ENCODE peak calls at places on chromosome 2, in seven cellular contexts. P is Peyer's patch, O is spleen, S is ovary, K is vagina, U is K562, N is IMR-90. F is an unnamed sample. For H3K27me3, the result is how much of the 10 kb centered on the place peaks cover.

GRCh38 chr2:124753842-124754241 is 728.8 kb downstream of the CNTNAP5 start:
- DNase-seq in K (no peak), P (no peak), O (no peak), S (no peak), N (no peak), U (no peak), F (no peak)

GRCh38 chr2:203623104-203623503 is 83.3 kb upstream of the CD28 start:
- DNase-seq in U (no peak), P (no peak), S (no peak), N (peak), K (no peak), O (no peak), F (no peak)

GRCh38 chr2:229980440-229981184 is 58.3 kb downstream of the FBXO36 start:
- DNase-seq in K (no peak), S (peak), P (no peak), O (peak), N (peak), U (peak), F (no peak)

GRCh38 chr2:68225119-68225632 is 27.2 kb downstream of the PPP3R1 start:
- DNase-seq in K (no peak), U (peak), S (no peak), O (no peak), P (no peak), N (peak), F (no peak)

GRCh38 chr2:116142828-116143227 is 1671.7 kb upstream of the DDX18 start:
- DNase-seq in S (no peak), N (no peak), U (no peak), O (no peak), P (no peak), K (no peak), F (no peak)

GRCh38 chr2:67037655-67038054 is 359.5 kb upstream of the ETAA1 start:
- DNase-seq in U (no peak), K (no peak), P (no peak), S (no peak), O (no peak), N (no peak), F (no peak)

GRCh38 chr2:135585586-135585985 is 54.3 kb downstream of the R3HDM1 start:
- DNase-seq in S (no peak), P (no peak), U (no peak), O (no peak), N (peak), K (no peak), F (no peak)

GRCh38 chr2:29733945-29734344 is 187.4 kb downstream of the ALK start:
- DNase-seq in P (no peak), N (no peak), S (no peak), O (no peak), U (no peak), K (no peak), F (no peak)

GRCh38 chr2:156769802-156770201 is 333.6 kb downstream of the GPD2 start:
- DNase-seq in O (no peak), U (no peak), P (no peak), K (no peak), S (no peak), N (no peak), F (no peak)

GRCh38 chr2:233638836-233639235 is 2.6 kb downstream of the UGT1A10 start:
- DNase-seq in U (no peak), P (no peak), S (no peak), K (no peak), O (no peak), N (no peak), F (no peak)

GRCh38 chr2:110823165-110823564 is 90.8 kb downstream of the ACOXL start:
- DNase-seq in U (no peak), S (no peak), P (no peak), O (no peak), K (no peak), N (no peak), F (no peak)

GRCh38 chr2:85423525-85423924 is 5.0 kb downstream of the SH2D6 start:
- DNase-seq in S (no peak), U (no peak), O (no peak), N (no peak), P (no peak), K (no peak), F (no peak)

GRCh38 chr2:177241771-177242135 is 22.8 kb downstream of the NFE2L2 start:
- DNase-seq in S (no peak), K (no peak), U (no peak), P (no peak), N (no peak), O (no peak), F (no peak)

GRCh38 chr2:224432003-224432574 is 30.2 kb upstream of the FAM124B start:
- DNase-seq in P (no peak), N (no peak), U (no peak), S (no peak), K (no peak), O (no peak), F (no peak)

GRCh38 chr2:79512442-79513401 is at the start of gene CTNNA2:
- DNase-seq in S (no peak), P (no peak), K (no peak), O (peak), U (peak), N (no peak), F (no peak)

GRCh38 chr2:241123816-241124536 is 21.9 kb upstream of the MTERF4 start:
- DNase-seq in O (no peak), P (no peak), U (no peak), S (no peak), N (no peak), K (no peak), F (no peak)

GRCh38 chr2:132980304-132980703 is 310.3 kb upstream of the LYPD1 start:
- DNase-seq in O (no peak), U (no peak), P (no peak), K (no peak), N (no peak), S (no peak), F (no peak)

GRCh38 chr2:200396726-200397348 is 90.3 kb downstream of the SPATS2L start:
- DNase-seq in K (no peak), U (no peak), N (peak), O (no peak), P (no peak), S (no peak), F (no peak)

GRCh38 chr2:66305714-66306113 is 129.2 kb upstream of the MEIS1 start:
- DNase-seq in K (no peak), S (peak), U (no peak), N (peak), P (no peak), O (no peak), F (no peak)

GRCh38 chr2:120228503-120228902 is 5.3 kb upstream of the TMEM185B start:
- DNase-seq in U (no peak), K (no peak), S (no peak), N (no peak), O (peak), P (no peak), F (no peak)

GRCh38 chr2:166653185-166653813 is 159.2 kb upstream of the SCN7A start:
- DNase-seq in N (peak), K (no peak), P (no peak), O (no peak), S (no peak), U (no peak), F (no peak)

GRCh38 chr2:27685577-27685976 is 21.9 kb downstream of the SLC4A1AP start:
- DNase-seq in O (no peak), K (no peak), P (no peak), U (no peak), N (no peak), S (no peak), F (no peak)

GRCh38 chr2:168234407-168235085 is 12.8 kb downstream of the STK39 start:
- DNase-seq in S (no peak), K (no peak), O (no peak), P (no peak), U (no peak), N (peak), F (no peak)

GRCh38 chr2:235001237-235002133 is 49.7 kb downstream of the SH3BP4 start:
- DNase-seq in U (peak), N (no peak), O (no peak), S (no peak), K (no peak), P (no peak), F (no peak)

DNA sequence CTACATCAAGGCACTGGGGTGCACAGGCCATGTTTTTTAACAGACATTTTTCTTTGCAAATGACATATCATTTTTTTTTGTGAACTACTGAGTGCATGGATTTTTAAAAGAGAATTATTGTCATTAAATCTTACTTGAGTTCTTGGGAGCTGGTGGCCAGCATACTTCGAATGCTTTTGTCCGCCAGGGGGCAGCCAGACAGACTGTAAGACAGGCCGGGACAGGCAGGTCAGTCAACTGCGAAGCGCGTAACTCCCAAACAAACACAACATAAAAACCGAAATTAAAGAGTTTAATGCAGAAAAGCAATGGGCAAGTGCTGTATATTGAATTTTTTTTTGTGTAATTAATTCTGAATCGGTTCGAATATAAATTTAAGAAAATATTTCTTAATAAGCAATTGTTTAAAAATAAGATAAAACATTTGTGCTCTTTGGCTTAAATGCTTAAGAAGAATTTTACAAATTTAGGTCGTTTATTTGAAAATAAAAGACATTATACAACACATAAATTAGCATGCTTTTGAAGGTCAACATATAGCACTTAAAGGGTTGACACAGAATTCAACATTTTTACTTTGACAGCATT is 142.2 kb upstream of the PXDN start:
- DNase-seq in P (peak), N (peak), U (peak), K (no peak), S (no peak), O (no peak), F (no peak)
- H3K27me3 ChIP-seq in P (under half), N (under half), U (under half), K (under half), S (under half), O (under half), F (under half)

GRCh38 chr2:74534411-74534810 is 4.7 kb downstream of the HTRA2 start:
- DNase-seq in K (no peak), U (no peak), P (no peak), S (no peak), O (peak), N (no peak), F (no peak)
- TF ChIP-seq POLR2A in K (no peak), U (no peak), P (no peak), S (no peak), O (no peak), N (no peak), F (no peak)

GRCh38 chr2:103196834-103197233 is 435.0 kb downstream of the TMEM182 start:
- DNase-seq in S (no peak), O (no peak), U (no peak), N (no peak), P (no peak), K (no peak), F (no peak)
- H3K27me3 ChIP-seq in S (under half), O (under half), U (under half), N (under half), P (under half), K (under half), F (under half)

DNA sequence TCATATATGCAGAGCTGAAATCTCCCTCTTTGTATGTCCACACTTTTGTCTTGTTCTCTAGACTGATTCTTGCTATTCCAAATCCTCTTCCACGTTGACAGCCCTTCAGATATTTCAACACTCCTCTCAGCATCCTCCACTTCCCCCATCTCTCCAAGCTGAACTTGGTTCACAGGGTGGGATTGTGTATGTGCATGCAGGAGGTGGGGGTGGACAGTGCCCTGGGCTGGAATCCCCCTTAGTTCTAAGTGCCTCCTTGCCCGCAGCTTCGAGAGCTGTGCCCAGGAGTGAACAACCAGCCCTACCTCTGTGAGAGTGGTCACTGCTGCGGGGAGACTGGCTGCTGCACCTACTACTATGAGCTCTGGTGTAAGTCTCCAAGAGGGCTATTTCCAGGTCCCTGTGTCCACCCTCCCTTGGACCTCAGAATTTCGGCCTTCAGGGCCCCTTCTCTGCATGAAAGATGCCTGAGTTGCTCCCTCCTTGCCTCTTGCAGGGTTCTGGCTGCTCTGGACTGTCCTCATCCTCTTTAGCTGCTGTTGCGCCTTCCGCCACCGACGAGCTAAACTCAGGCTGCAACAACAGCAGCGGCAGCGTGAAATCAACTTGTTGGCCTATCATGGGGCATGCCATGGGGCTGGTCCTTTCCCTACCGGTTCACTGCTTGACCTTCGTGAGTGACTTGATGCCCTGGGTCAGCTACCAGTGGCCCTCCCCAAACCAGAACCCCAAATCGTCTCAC is 1.3 kb downstream of the WBP1 start:
- DNase-seq in S (no peak), U (no peak), P (no peak), O (peak), K (no peak), N (no peak), F (no peak)
- TF ChIP-seq POLR2A in S (no peak), U (peak), P (no peak), O (no peak), K (no peak), N (no peak), F (no peak)

DNA sequence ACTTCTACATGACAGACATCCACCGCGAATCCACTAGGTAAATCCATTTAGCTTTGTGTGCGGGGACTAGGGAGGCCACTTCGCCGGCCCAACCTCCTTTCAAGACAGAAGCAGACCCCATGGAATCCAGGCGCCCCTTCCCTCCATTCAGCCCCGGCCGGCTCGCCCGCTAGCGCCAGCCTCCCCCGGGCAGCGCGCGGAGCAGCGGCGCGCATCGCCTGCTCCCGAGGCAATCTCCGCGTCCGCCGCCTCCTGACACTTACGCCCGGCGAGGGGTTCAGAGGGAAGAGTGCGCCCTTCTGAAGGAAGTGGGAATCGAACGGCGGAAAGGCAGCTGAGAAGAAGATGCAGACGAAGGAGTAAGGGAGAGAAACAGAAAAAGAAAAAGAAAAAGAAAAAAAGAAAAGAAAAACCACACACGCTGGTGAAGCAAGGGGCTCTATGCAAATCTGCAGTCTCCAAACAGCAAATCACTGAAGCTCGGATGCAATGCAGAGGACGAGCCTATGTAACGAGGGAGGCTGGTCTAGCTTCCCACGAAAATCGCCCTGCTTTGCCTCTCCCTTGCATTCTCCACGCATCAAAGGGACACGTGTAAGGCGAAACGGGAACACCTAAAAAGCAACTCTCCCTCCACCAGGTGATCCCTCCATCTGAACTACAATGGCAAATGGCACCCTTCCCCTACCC is 684.4 kb downstream of the NRXN1 start:
- DNase-seq in S (no peak), K (no peak), N (no peak), U (no peak), P (no peak), O (peak), F (no peak)
- H3K27me3 ChIP-seq in S (under half), K (under half), N (under half), U (under half), P (under half), O (half or more), F (half or more)

GRCh38 chr2:210553371-210553770 is 3.0 kb upstream of the CPS1 start:
- DNase-seq in P (no peak), O (no peak), U (no peak), N (no peak), K (no peak), S (no peak), F (no peak)

GRCh38 chr2:210559167-210559566 is 2.8 kb downstream of the CPS1 start:
- DNase-seq in N (no peak), S (no peak), K (no peak), U (no peak), O (no peak), P (no peak), F (no peak)

GRCh38 chr2:210558708-210559107 is 2.3 kb downstream of the CPS1 start:
- DNase-seq in U (no peak), P (no peak), N (no peak), K (no peak), O (no peak), S (no peak), F (no peak)

GRCh38 chr2:210557721-210558120 is 1.3 kb downstream of the CPS1 start:
- DNase-seq in K (no peak), U (no peak), S (no peak), N (no peak), O (no peak), P (no peak), F (no peak)

DNA sequence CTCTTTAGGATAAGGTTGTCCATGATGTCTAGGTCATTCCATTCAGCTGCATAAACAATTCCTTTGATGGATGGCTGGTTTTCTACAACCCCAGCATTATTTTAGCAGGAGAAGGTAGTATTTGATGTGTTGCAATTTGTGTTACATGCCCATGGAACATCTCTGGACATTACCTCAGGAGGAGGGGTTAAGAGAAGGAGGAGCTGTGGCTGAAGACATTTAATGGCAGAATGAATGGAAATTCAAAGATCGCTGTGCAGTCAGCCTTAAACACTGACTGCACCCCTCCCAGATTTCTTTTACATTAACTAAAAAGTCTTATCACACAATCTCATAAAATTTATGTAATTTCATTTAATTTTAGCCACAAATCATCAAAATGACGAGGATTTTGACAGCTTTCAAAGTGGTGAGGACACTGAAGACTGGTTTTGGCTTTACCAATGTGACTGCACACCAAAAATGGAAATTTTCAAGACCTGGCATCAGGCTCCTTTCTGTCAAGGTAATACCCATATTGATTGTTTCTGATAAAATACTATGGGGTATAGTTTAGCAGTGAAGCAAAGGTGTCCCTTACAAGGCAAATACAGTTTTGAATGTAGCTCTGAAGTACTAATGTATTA is at the start of gene CPS1:
- DNase-seq in N (no peak), U (no peak), O (no peak), S (no peak), K (no peak), P (no peak), F (no peak)
- TF ChIP-seq POLR2A in N (no peak), U (no peak), O (no peak), S (no peak), K (no peak), P (no peak), F (no peak)

GRCh38 chr2:205746408-205746785 is 64.1 kb downstream of the NRP2 start:
- DNase-seq in U (no peak), P (no peak), O (no peak), K (no peak), S (no peak), N (no peak), F (no peak)
- H3K27me3 ChIP-seq in U (half or more), P (under half), O (under half), K (under half), S (under half), N (under half), F (under half)

DNA sequence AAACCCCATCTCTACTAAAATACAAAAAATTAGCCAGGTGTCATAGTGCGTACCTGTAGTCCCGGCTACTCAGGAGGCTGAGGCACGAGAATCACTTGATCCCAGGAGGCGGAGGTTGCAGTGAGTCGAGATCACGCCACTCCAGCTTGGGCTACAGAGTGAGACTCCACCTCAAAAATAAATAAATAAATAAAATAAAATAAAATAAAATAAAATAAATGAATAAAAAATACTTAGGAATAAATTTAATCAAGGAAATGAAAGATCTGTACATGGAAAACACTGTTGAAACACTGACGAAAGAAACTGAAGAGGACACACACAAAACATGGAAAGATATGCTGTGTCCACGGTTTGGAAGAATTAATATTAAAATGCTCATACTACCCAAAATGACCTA is 56.5 kb upstream of the ASPRV1 start:
- DNase-seq in K (no peak), P (no peak), S (no peak), U (no peak), O (no peak), N (no peak), F (no peak)
- TF ChIP-seq POLR2A in K (no peak), P (no peak), S (no peak), U (no peak), O (no peak), N (no peak), F (no peak)

F was measured in esophagus squamous epithelium.